ENCODE peak calls at places on chromosomes 4 and X, in seven cellular contexts. One of them, this sample, is unnamed.

GRCh38 chr4:7514789-7515188 is 80.1 kb upstream of the PSAPL1 start:
- DNase-seq in ovary: no peak
- DNase-seq in Peyer's patch: no peak
- DNase-seq in breast epithelium: no peak
- DNase-seq in sigmoid colon: no peak
- DNase-seq in body of pancreas: no peak
- DNase-seq in IMR-90: no peak
- DNase-seq in this sample: no peak

GRCh38 chr4:2286904-2287593 is 25.1 kb upstream of the MXD4 start:
- DNase-seq in sigmoid colon: peak; percentile 10
- DNase-seq in breast epithelium: no peak
- DNase-seq in body of pancreas: no peak
- DNase-seq in Peyer's patch: peak; percentile 23
- DNase-seq in IMR-90: peak; percentile 4
- DNase-seq in ovary: no peak
- DNase-seq in this sample: no peak

GRCh38 chr4:13990596-13991589 is 363.4 kb upstream of the BOD1L1 start:
- DNase-seq in breast epithelium: no peak
- DNase-seq in body of pancreas: peak; percentile 72
- DNase-seq in IMR-90: peak; percentile 25
- DNase-seq in ovary: no peak
- DNase-seq in sigmoid colon: no peak
- DNase-seq in Peyer's patch: no peak
- DNase-seq in this sample: no peak

GRCh38 chr4:80261989-80262600 is 4.4 kb upstream of the FGF5 start:
- DNase-seq in breast epithelium: no peak
- DNase-seq in IMR-90: no peak
- DNase-seq in ovary: no peak
- DNase-seq in sigmoid colon: no peak
- DNase-seq in Peyer's patch: no peak
- DNase-seq in body of pancreas: no peak
- DNase-seq in this sample: no peak

GRCh38 chrX:43973249-43973672 is at the start of gene NDP:
- DNase-seq in breast epithelium: no peak
- DNase-seq in ovary: no peak
- DNase-seq in IMR-90: no peak
- DNase-seq in body of pancreas: no peak
- DNase-seq in sigmoid colon: no peak
- DNase-seq in Peyer's patch: no peak
- DNase-seq in this sample: no peak

GRCh38 chr4:185859106-185859505 is 47.1 kb upstream of the SORBS2 start:
- DNase-seq in body of pancreas: peak; percentile 50
- DNase-seq in sigmoid colon: no peak
- DNase-seq in ovary: no peak
- DNase-seq in Peyer's patch: no peak
- DNase-seq in breast epithelium: no peak
- DNase-seq in IMR-90: no peak
- DNase-seq in this sample: no peak

GRCh38 chr4:26861434-26862186 is 969 bp downstream of the STIM2 start:
- DNase-seq in IMR-90: peak; percentile 65
- DNase-seq in Peyer's patch: peak; percentile 92
- DNase-seq in body of pancreas: peak; percentile 73
- DNase-seq in sigmoid colon: peak; percentile 86
- DNase-seq in ovary: peak; percentile 55
- DNase-seq in breast epithelium: peak; percentile 57
- DNase-seq in this sample: peak; percentile 58

GRCh38 chr4:168059251-168059650 is 33.1 kb upstream of the ANXA10 start:
- DNase-seq in sigmoid colon: no peak
- DNase-seq in IMR-90: peak; percentile 72
- DNase-seq in breast epithelium: no peak
- DNase-seq in Peyer's patch: no peak
- DNase-seq in body of pancreas: no peak
- DNase-seq in ovary: no peak
- DNase-seq in this sample: no peak

GRCh38 chr4:116016201-116016600 is 902.8 kb upstream of the NDST4 start:
- DNase-seq in breast epithelium: peak; percentile 56
- DNase-seq in body of pancreas: peak; percentile 65
- DNase-seq in IMR-90: peak; percentile 44
- DNase-seq in Peyer's patch: no peak
- DNase-seq in ovary: no peak
- DNase-seq in sigmoid colon: peak; percentile 72
- DNase-seq in this sample: no peak

GRCh38 chrX:17005712-17006372 is 59.4 kb downstream of the REPS2 start:
- DNase-seq in Peyer's patch: no peak
- DNase-seq in sigmoid colon: no peak
- DNase-seq in body of pancreas: no peak
- DNase-seq in IMR-90: no peak
- DNase-seq in ovary: no peak
- DNase-seq in breast epithelium: no peak
- DNase-seq in this sample: no peak

GRCh38 chr4:6441202-6441582 is 31.2 kb downstream of the PPP2R2C start:
- DNase-seq in breast epithelium: no peak
- DNase-seq in sigmoid colon: no peak
- DNase-seq in body of pancreas: no peak
- DNase-seq in IMR-90: no peak
- DNase-seq in ovary: no peak
- DNase-seq in Peyer's patch: no peak
- DNase-seq in this sample: no peak

GRCh38 chr4:2494992-2495391 is 26.1 kb downstream of the RNF4 start:
- DNase-seq in breast epithelium: no peak
- DNase-seq in Peyer's patch: no peak
- DNase-seq in sigmoid colon: no peak
- DNase-seq in IMR-90: no peak
- DNase-seq in body of pancreas: no peak
- DNase-seq in ovary: no peak
- DNase-seq in this sample: no peak

GRCh38 chrX:74449937-74450330 is 28.6 kb downstream of the SLC16A2 start:
- DNase-seq in body of pancreas: no peak
- DNase-seq in Peyer's patch: no peak
- DNase-seq in IMR-90: peak; percentile 68
- DNase-seq in ovary: no peak
- DNase-seq in breast epithelium: no peak
- DNase-seq in sigmoid colon: no peak
- DNase-seq in this sample: no peak

GRCh38 chr4:67770422-67770821 is 16.2 kb upstream of the GNRHR start:
- DNase-seq in Peyer's patch: no peak
- DNase-seq in sigmoid colon: no peak
- DNase-seq in ovary: no peak
- DNase-seq in breast epithelium: no peak
- DNase-seq in body of pancreas: no peak
- DNase-seq in IMR-90: no peak
- DNase-seq in this sample: no peak

GRCh38 chr4:152640058-152640921 is 39.5 kb downstream of the TMEM154 start:
- DNase-seq in Peyer's patch: no peak
- DNase-seq in IMR-90: peak; percentile 28
- DNase-seq in sigmoid colon: no peak
- DNase-seq in breast epithelium: no peak
- DNase-seq in ovary: peak; percentile 11
- DNase-seq in body of pancreas: peak; percentile 46
- DNase-seq in this sample: no peak

GRCh38 chr4:150784305-150784704 is 202.4 kb downstream of the MAB21L2 start:
- DNase-seq in body of pancreas: no peak
- DNase-seq in ovary: no peak
- DNase-seq in Peyer's patch: no peak
- DNase-seq in IMR-90: no peak
- DNase-seq in breast epithelium: no peak
- DNase-seq in sigmoid colon: no peak
- DNase-seq in this sample: no peak

GRCh38 chr4:70703695-70704332 is 15.5 kb downstream of the UTP3 start:
- DNase-seq in ovary: no peak
- DNase-seq in breast epithelium: no peak
- DNase-seq in Peyer's patch: no peak
- DNase-seq in sigmoid colon: no peak
- DNase-seq in body of pancreas: peak; percentile 29
- DNase-seq in IMR-90: peak; percentile 83
- DNase-seq in this sample: no peak

GRCh38 chr4:2415213-2415612 is 3.2 kb downstream of the ZFYVE28 start:
- DNase-seq in ovary: no peak
- DNase-seq in breast epithelium: no peak
- DNase-seq in IMR-90: no peak
- DNase-seq in sigmoid colon: no peak
- DNase-seq in Peyer's patch: no peak
- DNase-seq in body of pancreas: no peak
- DNase-seq in this sample: no peak

GRCh38 chr4:123546661-123547060 is 150.1 kb downstream of the SPRY1 start:
- DNase-seq in sigmoid colon: no peak
- DNase-seq in body of pancreas: no peak
- DNase-seq in Peyer's patch: no peak
- DNase-seq in ovary: no peak
- DNase-seq in IMR-90: no peak
- DNase-seq in breast epithelium: no peak
- DNase-seq in this sample: no peak

GRCh38 chrX:7059214-7059838 is 88.2 kb upstream of the STS start:
- DNase-seq in breast epithelium: no peak
- DNase-seq in ovary: no peak
- DNase-seq in IMR-90: no peak
- DNase-seq in body of pancreas: no peak
- DNase-seq in Peyer's patch: no peak
- DNase-seq in sigmoid colon: no peak
- DNase-seq in this sample: no peak

GRCh38 chr4:100836929-100837328 is 319.1 kb upstream of the EMCN start:
- DNase-seq in Peyer's patch: no peak
- DNase-seq in breast epithelium: no peak
- DNase-seq in body of pancreas: no peak
- DNase-seq in sigmoid colon: no peak
- DNase-seq in IMR-90: no peak
- DNase-seq in ovary: no peak
- DNase-seq in this sample: no peak

GRCh38 chr4:93780080-93780479 is 48.5 kb upstream of the ATOH1 start:
- DNase-seq in ovary: no peak
- DNase-seq in body of pancreas: no peak
- DNase-seq in IMR-90: no peak
- DNase-seq in breast epithelium: no peak
- DNase-seq in sigmoid colon: no peak
- DNase-seq in Peyer's patch: no peak
- DNase-seq in this sample: no peak

GRCh38 chr4:93775551-93775950 is 53.0 kb upstream of the ATOH1 start:
- DNase-seq in IMR-90: no peak
- DNase-seq in Peyer's patch: no peak
- DNase-seq in sigmoid colon: no peak
- DNase-seq in body of pancreas: no peak
- DNase-seq in ovary: no peak
- DNase-seq in breast epithelium: no peak
- DNase-seq in this sample: no peak

GRCh38 chr4:93779228-93779627 is 49.3 kb upstream of the ATOH1 start:
- DNase-seq in body of pancreas: no peak
- DNase-seq in breast epithelium: no peak
- DNase-seq in Peyer's patch: no peak
- DNase-seq in sigmoid colon: no peak
- DNase-seq in ovary: no peak
- DNase-seq in IMR-90: no peak
- DNase-seq in this sample: no peak

GRCh38 chr4:93777081-93777460 is 51.5 kb upstream of the ATOH1 start:
- DNase-seq in breast epithelium: no peak
- DNase-seq in ovary: no peak
- DNase-seq in sigmoid colon: no peak
- DNase-seq in Peyer's patch: no peak
- DNase-seq in IMR-90: no peak
- DNase-seq in body of pancreas: no peak
- DNase-seq in this sample: no peak

GRCh38 chr4:93776386-93777080 is 52.0 kb upstream of the ATOH1 start:
- DNase-seq in ovary: no peak
- DNase-seq in sigmoid colon: no peak
- DNase-seq in IMR-90: peak; percentile 23
- DNase-seq in Peyer's patch: no peak
- DNase-seq in body of pancreas: no peak
- DNase-seq in breast epithelium: no peak
- DNase-seq in this sample: no peak
- H3K27ac ChIP-seq in ovary: no peak overlapping the region
- H3K27ac ChIP-seq in sigmoid colon: no peak overlapping the region
- H3K27ac ChIP-seq in IMR-90: no peak overlapping the region
- H3K27ac ChIP-seq in Peyer's patch: no peak overlapping the region
- H3K27ac ChIP-seq in body of pancreas: no peak overlapping the region
- H3K27ac ChIP-seq in breast epithelium: no peak overlapping the region
- H3K27ac ChIP-seq in this sample: no peak overlapping the region

DNA sequence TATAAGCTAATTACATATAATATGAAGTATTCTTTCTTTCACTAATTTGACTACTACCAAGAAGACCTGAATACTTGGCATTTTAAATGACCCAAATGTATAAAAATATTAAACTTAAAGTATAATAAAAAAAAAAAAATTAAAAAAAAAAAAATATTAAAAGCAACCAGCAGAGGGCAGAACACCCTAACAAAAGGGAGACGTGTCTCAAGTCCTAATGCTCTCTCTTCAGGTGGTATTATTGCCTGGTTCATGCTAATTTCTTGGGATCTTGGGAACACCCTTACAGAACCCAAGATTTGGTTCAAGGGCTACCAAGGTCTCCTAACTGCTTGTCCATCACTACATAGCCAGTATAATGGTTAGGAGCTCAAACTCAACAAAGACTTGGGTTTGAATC is 754.8 kb downstream of the RAB28 start:
- DNase-seq in sigmoid colon: no peak
- DNase-seq in Peyer's patch: no peak
- DNase-seq in body of pancreas: no peak
- DNase-seq in IMR-90: peak; percentile 15
- DNase-seq in breast epithelium: no peak
- DNase-seq in ovary: no peak
- DNase-seq in this sample: no peak
- TF ChIP-seq POLR2A in sigmoid colon: no peak
- TF ChIP-seq POLR2A in Peyer's patch: no peak
- TF ChIP-seq POLR2A in body of pancreas: no peak
- TF ChIP-seq POLR2A in IMR-90: no peak
- TF ChIP-seq POLR2A in breast epithelium: no peak
- TF ChIP-seq POLR2A in ovary: no peak
- TF ChIP-seq POLR2A in this sample: no peak

DNA sequence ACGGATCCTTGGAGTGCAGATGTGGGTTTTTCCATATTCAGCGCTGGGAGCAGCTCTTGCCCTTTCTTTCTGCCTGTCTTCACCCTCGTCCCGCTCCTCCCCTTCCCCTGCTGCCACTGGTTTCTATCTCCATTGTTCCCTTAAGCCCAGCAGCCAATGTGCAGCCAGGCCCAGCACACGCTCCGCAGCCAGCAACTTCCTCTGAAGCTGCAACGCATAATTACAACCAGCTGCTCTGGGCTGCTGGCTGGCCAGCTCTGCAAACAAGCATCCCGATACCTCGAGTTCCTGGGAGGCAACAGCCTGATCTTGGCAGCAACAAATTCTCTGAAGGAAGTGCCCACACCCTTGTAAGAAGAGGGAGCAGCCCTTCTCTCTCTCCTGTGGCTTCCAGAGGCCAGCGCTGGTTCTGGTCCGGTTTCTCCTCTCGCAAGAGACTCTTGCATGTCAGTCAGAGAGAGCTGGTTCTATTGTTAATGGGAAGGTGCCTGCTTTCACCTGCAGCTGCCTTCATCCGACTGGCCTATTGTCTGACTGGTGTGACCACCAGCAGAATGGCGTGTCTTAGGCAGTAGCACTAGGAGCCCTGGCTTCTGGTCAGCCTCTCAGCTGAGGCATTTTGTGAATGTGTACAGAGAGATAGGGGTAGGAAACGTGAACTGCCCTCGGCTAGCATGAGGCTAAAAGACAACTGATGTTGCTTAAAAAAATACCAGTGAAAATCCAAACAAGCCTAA is 83.8 kb upstream of the MAML3 start:
- DNase-seq in body of pancreas: peak; percentile 66
- DNase-seq in sigmoid colon: peak; percentile 92
- DNase-seq in ovary: peak; percentile 76
- DNase-seq in breast epithelium: peak; percentile 54
- DNase-seq in Peyer's patch: peak; percentile 69
- DNase-seq in IMR-90: peak; percentile 93
- DNase-seq in this sample: peak; percentile 86
- H3K4me3 ChIP-seq in body of pancreas: no peak overlapping the region
- H3K4me3 ChIP-seq in sigmoid colon: peak overlapping the region; percentile 10
- H3K4me3 ChIP-seq in ovary: peak overlapping the region; percentile 1
- H3K4me3 ChIP-seq in breast epithelium: peak overlapping the region; percentile 3
- H3K4me3 ChIP-seq in Peyer's patch: no peak overlapping the region
- H3K4me3 ChIP-seq in IMR-90: no peak overlapping the region
- H3K4me3 ChIP-seq in this sample: no peak overlapping the region

GRCh38 chr4:58760737-58761136 is 1650.6 kb upstream of the IGFBP7 start:
- DNase-seq in IMR-90: no peak
- DNase-seq in Peyer's patch: no peak
- DNase-seq in body of pancreas: no peak
- DNase-seq in ovary: no peak
- DNase-seq in breast epithelium: no peak
- DNase-seq in sigmoid colon: no peak
- DNase-seq in this sample: no peak
- H3K27ac ChIP-seq in IMR-90: no peak overlapping the region
- H3K27ac ChIP-seq in Peyer's patch: no peak overlapping the region
- H3K27ac ChIP-seq in body of pancreas: no peak overlapping the region
- H3K27ac ChIP-seq in ovary: no peak overlapping the region
- H3K27ac ChIP-seq in breast epithelium: no peak overlapping the region
- H3K27ac ChIP-seq in sigmoid colon: no peak overlapping the region
- H3K27ac ChIP-seq in this sample: no peak overlapping the region

This sample was measured in uterus.